ENCODE peak calls at places on chromosome 17, in seven cellular contexts. N is heart right ventricle, C is OCI-LY7, A is fibroblast of lung, U is cardiac muscle cell, K is BJ, P is brain microvascular endothelial cell. V is an unnamed sample.

GRCh38 chr17:82245144-82246039 is 16.6 kb downstream of the SLC16A3 start:
- DNase-seq in A (no peak), C (no peak), K (no peak), P (no peak), U (no peak), N (no peak), V (no peak)

GRCh38 chr17:50057521-50057991 is 1.6 kb downstream of the ITGA3 start:
- DNase-seq in N (no peak), C (no peak), A (no peak), P (no peak), K (no peak), U (no peak), V (no peak)

GRCh38 chr17:4143563-4144410 is 790 bp downstream of the CYB5D2 start:
- DNase-seq in C (peak), U (peak), K (peak), P (peak), N (peak), A (peak), V (peak)

GRCh38 chr17:2050871-2051387 is 4.0 kb upstream of the HIC1 start:
- DNase-seq in N (no peak), A (peak), U (peak), P (no peak), K (no peak), C (no peak), V (no peak)

GRCh38 chr17:36870618-36871002 is 66.7 kb upstream of the LHX1 start:
- DNase-seq in K (no peak), N (no peak), C (no peak), U (no peak), A (no peak), P (no peak), V (no peak)

GRCh38 chr17:42548070-42548837 is 4.5 kb upstream of the HSD17B1 start:
- DNase-seq in P (no peak), K (no peak), N (peak), A (no peak), U (peak), C (peak), V (peak)

GRCh38 chr17:75525806-75526554 is 483 bp downstream of the LLGL2 start:
- DNase-seq in U (no peak), K (no peak), P (no peak), A (no peak), N (no peak), C (no peak), V (no peak)

GRCh38 chr17:34958438-34958837 is 2.8 kb downstream of the CCT6B start:
- DNase-seq in P (no peak), A (no peak), U (no peak), N (no peak), K (no peak), C (no peak), V (no peak)

GRCh38 chr17:28193241-28193640 is 125.8 kb upstream of the TMEM97 start:
- DNase-seq in U (no peak), K (no peak), N (peak), P (no peak), C (no peak), A (no peak), V (no peak)

GRCh38 chr17:49850772-49851386 is 3.0 kb upstream of the TAC4 start:
- DNase-seq in P (no peak), N (no peak), K (no peak), A (no peak), C (no peak), U (peak), V (no peak)

GRCh38 chr17:30316736-30317135 is 17.1 kb downstream of the TMIGD1 start:
- DNase-seq in P (no peak), A (no peak), C (no peak), N (no peak), U (no peak), K (no peak), V (no peak)

GRCh38 chr17:50840311-50840851 is 5.0 kb downstream of the WFIKKN2 start:
- DNase-seq in K (no peak), U (no peak), P (no peak), N (no peak), A (no peak), C (no peak), V (no peak)

DNA sequence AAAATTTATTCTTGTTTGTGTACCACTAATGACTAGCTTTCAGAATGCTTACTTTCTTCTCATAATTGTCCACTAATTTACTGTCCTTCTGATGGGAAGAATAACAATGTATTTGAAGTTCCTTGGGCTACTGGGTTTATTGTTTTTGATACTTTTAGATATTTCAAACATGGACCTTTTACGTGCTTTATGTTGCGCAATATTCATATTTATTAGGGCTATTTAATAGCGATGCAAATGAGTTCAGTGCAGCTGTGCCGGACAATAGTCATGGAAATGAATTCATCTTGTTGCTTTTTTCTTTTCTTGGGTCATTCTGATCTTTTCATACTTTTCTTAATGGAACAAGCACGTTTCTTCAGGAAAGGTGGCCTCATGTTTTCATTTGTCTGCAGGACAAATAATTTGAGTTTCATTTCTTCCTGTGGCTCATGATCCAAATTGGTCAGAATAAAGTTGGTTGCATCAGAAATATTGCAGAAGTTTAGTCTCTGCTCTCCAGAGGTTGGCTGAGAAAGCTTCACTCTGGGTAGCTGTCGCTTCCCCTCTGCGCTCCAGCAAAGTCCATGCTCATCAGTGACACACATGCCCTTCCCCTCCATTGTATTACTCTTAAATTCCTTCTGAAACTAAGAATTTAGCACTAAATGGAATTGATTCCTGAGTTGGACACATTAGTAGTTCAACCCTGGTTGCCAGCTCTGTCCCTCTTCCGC is 128.8 kb downstream of the PRKCA start:
- DNase-seq in P (no peak), A (peak), U (peak), K (no peak), C (no peak), N (no peak), V (peak)
- H3K4me3 ChIP-seq in P (no peak), A (peak), U (no peak), K (peak), C (no peak), N (no peak), V (no peak)

GRCh38 chr17:6279659-6280058 is 155.3 kb downstream of the AIPL1 start:
- DNase-seq in A (no peak), C (peak), U (no peak), K (no peak), N (no peak), P (no peak), V (no peak)
- TF ChIP-seq CTCF in A (no peak), C (peak), U (no peak), K (no peak), N (no peak), P (no peak), V (no peak)

GRCh38 chr17:73754886-73755285 is 110.6 kb upstream of the SDK2 start:
- DNase-seq in U (no peak), C (no peak), N (no peak), A (no peak), P (no peak), K (no peak), V (no peak)

GRCh38 chr17:73749906-73750305 is 105.7 kb upstream of the SDK2 start:
- DNase-seq in P (no peak), U (no peak), C (no peak), A (no peak), K (no peak), N (peak), V (no peak)

GRCh38 chr17:73757324-73757942 is 113.2 kb upstream of the SDK2 start:
- DNase-seq in C (no peak), A (no peak), N (no peak), K (no peak), P (no peak), U (no peak), V (no peak)

GRCh38 chr17:73750975-73751374 is 106.7 kb upstream of the SDK2 start:
- DNase-seq in U (no peak), C (no peak), A (no peak), P (no peak), N (no peak), K (no peak), V (no peak)

GRCh38 chr17:73753751-73754496 is 109.7 kb upstream of the SDK2 start:
- DNase-seq in K (no peak), C (no peak), U (no peak), P (no peak), A (no peak), N (no peak), V (no peak)
- H3K4me3 ChIP-seq in K (no peak), C (no peak), U (no peak), P (no peak), A (no peak), N (no peak), V (no peak)

GRCh38 chr17:62720126-62720850 is 87.8 kb downstream of the MARCHF10 start:
- DNase-seq in N (no peak), K (no peak), U (no peak), P (no peak), A (no peak), C (no peak), V (no peak)
- TF ChIP-seq CTCF in N (no peak), K (peak), U (peak), P (peak), A (peak), C (peak), V (peak)

GRCh38 chr17:199806-200603 is 18.6 kb upstream of the DOC2B start:
- DNase-seq in K (no peak), P (no peak), N (peak), U (no peak), C (no peak), A (no peak), V (peak)
- H3K4me3 ChIP-seq in K (no peak), P (no peak), N (peak), U (no peak), C (no peak), A (no peak), V (no peak)

GRCh38 chr17:79801156-79802038 is 4.5 kb upstream of the CBX8 start:
- DNase-seq in K (no peak), U (no peak), C (no peak), N (no peak), P (no peak), A (no peak), V (no peak)
- TF ChIP-seq CTCF in K (no peak), U (no peak), C (no peak), N (no peak), P (no peak), A (no peak), V (no peak)